ENCODE peak calls at places on chromosomes 3 and 15, in four cellular contexts. M, Y, V and K are unnamed samples.

GRCh38 chr3:57793737-57794187 is 37.7 kb downstream of the SLMAP start:
- DNase-seq in V (no peak), Y (peak), M (peak), K (no peak)

GRCh38 chr15:84911879-84912660 is 27.6 kb downstream of the SLC28A1 start:
- DNase-seq in V (no peak), Y (peak), M (peak), K (no peak)

GRCh38 chr3:24060055-24060454 is 115.0 kb downstream of the NR1D2 start:
- DNase-seq in V (no peak), M (peak), Y (peak), K (no peak)

GRCh38 chr3:185847506-185847905 is 22.7 kb upstream of the IGF2BP2 start:
- DNase-seq in V (no peak), Y (no peak), M (no peak), K (no peak)

GRCh38 chr15:56064152-56064551 is 70.7 kb upstream of the NEDD4 start:
- DNase-seq in Y (no peak), V (no peak), M (peak), K (no peak)

GRCh38 chr15:42911058-42911592 is 9.5 kb downstream of the TTBK2 start:
- DNase-seq in M (no peak), V (no peak), Y (no peak), K (no peak)

GRCh38 chr3:174355505-174355904 is 503.6 kb upstream of the NAALADL2 start:
- DNase-seq in Y (peak), M (peak), V (no peak), K (no peak)

GRCh38 chr3:52710512-52710911 is 4.6 kb downstream of the SPCS1 start:
- DNase-seq in V (no peak), M (no peak), Y (no peak), K (no peak)

GRCh38 chr3:117873236-117873635 is 1161.4 kb downstream of the IGSF11 start:
- DNase-seq in M (no peak), Y (peak), V (no peak), K (no peak)

GRCh38 chr15:57025264-57025939 is 107.0 kb downstream of the TCF12 start:
- DNase-seq in Y (peak), V (no peak), M (peak), K (no peak)

GRCh38 chr3:187264051-187264450 is 27.5 kb downstream of the MASP1 start:
- DNase-seq in Y (peak), V (no peak), M (peak), K (no peak)

GRCh38 chr3:185630182-185630622 is 44.1 kb downstream of the SENP2 start:
- DNase-seq in Y (peak), V (no peak), M (peak), K (no peak)

GRCh38 chr15:48352474-48353072 is 21.3 kb downstream of the DUT start:
- DNase-seq in Y (peak), M (peak), V (peak), K (peak)

GRCh38 chr3:173410836-173411235 is 13.3 kb downstream of the NLGN1 start:
- DNase-seq in Y (no peak), M (no peak), V (no peak), K (no peak)

GRCh38 chr3:124383846-124384483 is 346.3 kb upstream of the UMPS start:
- DNase-seq in V (no peak), M (peak), Y (no peak), K (no peak)

GRCh38 chr3:42936157-42936981 is 30.4 kb downstream of the ZNF662 start:
- DNase-seq in V (no peak), Y (peak), M (no peak), K (no peak)

GRCh38 chr3:180762866-180763265 is 83.6 kb upstream of the CCDC39 start:
- DNase-seq in Y (no peak), M (peak), V (no peak), K (no peak)

GRCh38 chr15:39149636-39150035 is 431.2 kb upstream of the THBS1 start:
- DNase-seq in M (no peak), V (no peak), Y (no peak), K (no peak)